ENCODE peak calls at places on chromosomes 2 and 18, in four cellular contexts. One of them, this sample, is unnamed.

GRCh38 chr18:13710460-13710859 is 15.9 kb downstream of the FAM210A start:
- DNase-seq in mesendoderm: no peak
- DNase-seq in BJ: no peak
- DNase-seq in heart left ventricle: no peak
- DNase-seq in this sample: no peak

GRCh38 chr2:144694456-144694855 is 174.5 kb upstream of the ZEB2 start:
- DNase-seq in mesendoderm: no peak
- DNase-seq in BJ: no peak
- DNase-seq in heart left ventricle: no peak
- DNase-seq in this sample: no peak

GRCh38 chr2:235979753-235980459 is 188.3 kb downstream of the GBX2 start:
- DNase-seq in mesendoderm: no peak
- DNase-seq in BJ: no peak
- DNase-seq in heart left ventricle: no peak
- DNase-seq in this sample: no peak

GRCh38 chr2:31107588-31108300 is 30.5 kb downstream of the GALNT14 start:
- DNase-seq in mesendoderm: peak
- DNase-seq in BJ: no peak
- DNase-seq in heart left ventricle: no peak
- DNase-seq in this sample: no peak

GRCh38 chr2:217742276-217742675 is 260.5 kb downstream of the TNS1 start:
- DNase-seq in mesendoderm: no peak
- DNase-seq in BJ: no peak
- DNase-seq in heart left ventricle: no peak
- DNase-seq in this sample: no peak

GRCh38 chr18:32730620-32731021 is 42.2 kb downstream of the KLHL14 start:
- DNase-seq in mesendoderm: no peak
- DNase-seq in BJ: no peak
- DNase-seq in heart left ventricle: no peak
- DNase-seq in this sample: no peak

GRCh38 chr18:32919799-32920198 is 147.0 kb upstream of the KLHL14 start:
- DNase-seq in mesendoderm: peak
- DNase-seq in BJ: no peak
- DNase-seq in heart left ventricle: no peak
- DNase-seq in this sample: no peak

GRCh38 chr2:160918909-160919503 is 241.2 kb upstream of the TANK start:
- DNase-seq in mesendoderm: peak
- DNase-seq in BJ: no peak
- DNase-seq in heart left ventricle: peak
- DNase-seq in this sample: no peak

GRCh38 chr2:173359231-173359630 is 4.6 kb downstream of the CDCA7 start:
- DNase-seq in mesendoderm: no peak
- DNase-seq in BJ: no peak
- DNase-seq in heart left ventricle: no peak
- DNase-seq in this sample: peak

GRCh38 chr2:200435379-200435778 is 74.5 kb downstream of the KCTD18 start:
- DNase-seq in mesendoderm: no peak
- DNase-seq in BJ: no peak
- DNase-seq in heart left ventricle: no peak
- DNase-seq in this sample: no peak

GRCh38 chr2:181515719-181516118 is 58.5 kb downstream of the ITGA4 start:
- DNase-seq in mesendoderm: no peak
- DNase-seq in BJ: no peak
- DNase-seq in heart left ventricle: no peak
- DNase-seq in this sample: no peak

GRCh38 chr2:18084376-18084775 is 205.9 kb downstream of the KCNS3 start:
- DNase-seq in mesendoderm: no peak
- DNase-seq in BJ: no peak
- DNase-seq in heart left ventricle: no peak
- DNase-seq in this sample: no peak

GRCh38 chr2:162030363-162030762 is 43.7 kb downstream of the DPP4 start:
- DNase-seq in mesendoderm: no peak
- DNase-seq in BJ: no peak
- DNase-seq in heart left ventricle: no peak
- DNase-seq in this sample: no peak

GRCh38 chr2:126864861-126865260 is 33.8 kb upstream of the TEX51 start:
- DNase-seq in mesendoderm: peak
- DNase-seq in BJ: no peak
- DNase-seq in heart left ventricle: no peak
- DNase-seq in this sample: no peak

GRCh38 chr2:16288371-16289112 is 348.2 kb downstream of the MYCN start:
- DNase-seq in mesendoderm: no peak
- DNase-seq in BJ: no peak
- DNase-seq in heart left ventricle: no peak
- DNase-seq in this sample: no peak

GRCh38 chr2:23449831-23450331 is 64.9 kb downstream of the KLHL29 start:
- DNase-seq in mesendoderm: no peak
- DNase-seq in BJ: no peak
- DNase-seq in heart left ventricle: peak
- DNase-seq in this sample: no peak

GRCh38 chr2:177828546-177828945 is 244.0 kb downstream of the PDE11A start:
- DNase-seq in mesendoderm: no peak
- DNase-seq in BJ: no peak
- DNase-seq in heart left ventricle: no peak
- DNase-seq in this sample: no peak

GRCh38 chr18:44507729-44508325 is 172.9 kb upstream of the SETBP1 start:
- DNase-seq in mesendoderm: no peak
- DNase-seq in BJ: no peak
- DNase-seq in heart left ventricle: peak
- DNase-seq in this sample: no peak

GRCh38 chr18:13530215-13530878 is 196.0 kb downstream of the FAM210A start:
- DNase-seq in mesendoderm: no peak
- DNase-seq in BJ: no peak
- DNase-seq in heart left ventricle: no peak
- DNase-seq in this sample: no peak

GRCh38 chr18:55420977-55421611 is 166.9 kb downstream of the TCF4 start:
- DNase-seq in mesendoderm: no peak
- DNase-seq in BJ: no peak
- DNase-seq in heart left ventricle: no peak
- DNase-seq in this sample: no peak

GRCh38 chr18:22066083-22066485 is 103.3 kb upstream of the GATA6 start:
- DNase-seq in mesendoderm: peak
- DNase-seq in BJ: no peak
- DNase-seq in heart left ventricle: no peak
- DNase-seq in this sample: no peak

GRCh38 chr18:10170375-10170774 is 256.6 kb downstream of the VAPA start:
- DNase-seq in mesendoderm: no peak
- DNase-seq in BJ: no peak
- DNase-seq in heart left ventricle: no peak
- DNase-seq in this sample: no peak

GRCh38 chr18:79403723-79404566 is 8.2 kb downstream of the NFATC1 start:
- DNase-seq in mesendoderm: no peak
- DNase-seq in BJ: no peak
- DNase-seq in heart left ventricle: no peak
- DNase-seq in this sample: no peak

GRCh38 chr2:145897151-145897550 is 1377.2 kb upstream of the ZEB2 start:
- DNase-seq in mesendoderm: no peak
- DNase-seq in BJ: no peak
- DNase-seq in heart left ventricle: no peak
- DNase-seq in this sample: no peak

GRCh38 chr2:241885701-241886643 is 16.4 kb downstream of the RTP5 start:
- DNase-seq in mesendoderm: no peak
- DNase-seq in BJ: no peak
- DNase-seq in heart left ventricle: no peak
- DNase-seq in this sample: no peak

GRCh38 chr2:57809230-57809629 is 237.4 kb upstream of the VRK2 start:
- DNase-seq in mesendoderm: no peak
- DNase-seq in BJ: no peak
- DNase-seq in heart left ventricle: no peak
- DNase-seq in this sample: no peak

GRCh38 chr2:100264121-100264520 is 58.2 kb downstream of the LONRF2 start:
- DNase-seq in mesendoderm: no peak
- DNase-seq in BJ: no peak
- DNase-seq in heart left ventricle: no peak
- DNase-seq in this sample: no peak

GRCh38 chr18:37253424-37254255 is 312.0 kb downstream of the CELF4 start:
- DNase-seq in mesendoderm: peak
- DNase-seq in BJ: no peak
- DNase-seq in heart left ventricle: no peak
- DNase-seq in this sample: no peak

GRCh38 chr2:196174424-196174823 is 3.0 kb upstream of the STK17B start:
- DNase-seq in mesendoderm: no peak
- DNase-seq in BJ: no peak
- DNase-seq in heart left ventricle: no peak
- DNase-seq in this sample: no peak

GRCh38 chr18:54387631-54388030 is 29.9 kb downstream of the C18orf54 start:
- DNase-seq in mesendoderm: no peak
- DNase-seq in BJ: no peak
- DNase-seq in heart left ventricle: no peak
- DNase-seq in this sample: no peak

GRCh38 chr2:85768713-85769112 is 14.9 kb downstream of the ATOH8 start:
- DNase-seq in mesendoderm: no peak
- DNase-seq in BJ: no peak
- DNase-seq in heart left ventricle: peak
- DNase-seq in this sample: no peak

GRCh38 chr2:130336877-130337734 is 5.6 kb upstream of the IMP4 start:
- DNase-seq in mesendoderm: peak
- DNase-seq in BJ: no peak
- DNase-seq in heart left ventricle: peak
- DNase-seq in this sample: no peak

GRCh38 chr2:241799522-241800197 is 9.3 kb upstream of the NEU4 start:
- DNase-seq in mesendoderm: no peak
- DNase-seq in BJ: no peak
- DNase-seq in heart left ventricle: no peak
- DNase-seq in this sample: no peak

DNA sequence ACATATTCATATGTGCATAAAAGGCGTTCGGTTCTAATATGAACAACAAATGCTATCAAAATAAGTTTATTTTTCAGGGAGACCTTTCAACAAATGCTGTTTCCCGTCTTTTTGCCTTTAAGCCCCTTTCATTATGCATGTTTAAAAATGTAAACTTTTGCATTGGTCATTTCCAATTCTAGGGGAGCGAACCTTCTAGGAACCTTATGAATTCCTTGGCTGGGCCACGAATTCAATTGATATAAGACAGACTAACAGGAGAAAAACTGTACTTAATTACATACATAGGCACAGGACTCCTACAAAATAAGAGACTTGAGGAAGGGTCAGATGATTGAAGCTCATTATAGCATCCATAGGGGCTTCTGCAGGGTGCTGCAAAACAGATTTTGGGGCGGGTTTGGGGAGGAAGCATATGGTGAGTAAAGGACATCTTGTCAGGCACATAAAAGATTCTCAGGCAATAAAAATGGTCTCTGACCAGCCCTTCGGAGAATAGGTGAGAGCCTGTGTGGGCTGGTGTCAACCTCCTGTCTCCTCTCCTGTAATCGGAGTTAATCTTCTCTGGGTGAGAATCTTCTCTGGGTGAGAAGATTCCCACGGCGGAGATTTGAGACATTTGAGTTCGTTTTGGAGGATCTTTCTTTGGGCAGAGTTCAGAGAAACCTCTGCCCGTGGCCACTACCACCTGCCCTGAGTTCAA is 1.7 kb downstream of the TNFRSF11A start:
- DNase-seq in mesendoderm: peak
- DNase-seq in BJ: no peak
- DNase-seq in heart left ventricle: no peak
- DNase-seq in this sample: no peak
- H3K4me3 ChIP-seq in mesendoderm: peak
- H3K4me3 ChIP-seq in BJ: no peak
- H3K4me3 ChIP-seq in heart left ventricle: no peak
- H3K4me3 ChIP-seq in this sample: no peak

GRCh38 chr18:39799010-39799409 is 2156.0 kb upstream of the PIK3C3 start:
- DNase-seq in mesendoderm: peak
- DNase-seq in BJ: no peak
- DNase-seq in heart left ventricle: no peak
- DNase-seq in this sample: no peak
- H3K4me3 ChIP-seq in mesendoderm: peak
- H3K4me3 ChIP-seq in BJ: no peak
- H3K4me3 ChIP-seq in heart left ventricle: no peak
- H3K4me3 ChIP-seq in this sample: no peak

GRCh38 chr2:45014016-45014702 is 4.9 kb upstream of the SIX2 start:
- DNase-seq in mesendoderm: peak
- DNase-seq in BJ: no peak
- DNase-seq in heart left ventricle: peak
- DNase-seq in this sample: no peak

GRCh38 chr2:45012733-45013132 is 3.5 kb upstream of the SIX2 start:
- DNase-seq in mesendoderm: no peak
- DNase-seq in BJ: no peak
- DNase-seq in heart left ventricle: no peak
- DNase-seq in this sample: no peak

GRCh38 chr2:45010706-45011036 is 1.4 kb upstream of the SIX2 start:
- DNase-seq in mesendoderm: no peak
- DNase-seq in BJ: no peak
- DNase-seq in heart left ventricle: no peak
- DNase-seq in this sample: no peak

GRCh38 chr2:45011621-45012602 is 2.7 kb upstream of the SIX2 start:
- DNase-seq in mesendoderm: no peak
- DNase-seq in BJ: no peak
- DNase-seq in heart left ventricle: no peak
- DNase-seq in this sample: no peak

DNA sequence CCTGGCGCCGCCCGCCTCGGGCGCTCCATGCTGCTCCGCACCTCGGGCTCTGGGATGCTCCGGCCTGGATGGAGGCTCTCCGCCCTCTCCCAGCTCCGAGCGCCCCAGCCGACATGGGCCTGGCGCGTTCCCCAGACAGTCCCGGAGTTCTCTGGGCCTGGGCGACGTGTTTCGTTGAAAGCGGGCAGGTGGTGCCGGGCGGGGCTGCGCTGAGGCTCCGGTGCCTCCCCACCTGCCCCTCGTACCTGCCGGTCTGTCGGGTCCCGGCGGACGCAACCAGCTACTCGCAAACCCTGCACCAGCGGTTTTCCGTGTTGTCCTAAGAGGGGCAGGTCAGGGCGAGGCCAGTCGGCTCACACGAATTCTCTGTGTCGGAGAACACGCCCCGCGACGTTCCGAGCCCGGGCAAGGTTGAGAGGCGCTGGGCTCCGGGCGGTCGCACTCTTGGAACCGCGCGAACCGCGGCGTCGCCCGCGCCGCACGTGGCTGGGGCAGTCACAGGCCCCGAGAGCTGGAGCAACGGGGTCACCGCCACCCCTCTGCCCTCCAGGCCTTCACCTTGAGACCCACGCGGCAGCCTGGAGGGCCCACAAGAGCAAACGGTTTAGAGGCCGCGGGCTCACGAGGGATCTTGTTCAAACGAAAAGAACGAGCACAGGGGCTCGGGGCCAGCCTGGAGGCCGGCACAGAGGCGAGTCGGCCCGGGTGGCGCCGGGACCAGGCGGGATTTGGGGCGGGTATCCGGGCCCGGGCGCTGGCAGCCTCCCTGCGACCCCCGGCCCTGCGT is 4.2 kb upstream of the SIX2 start:
- DNase-seq in mesendoderm: no peak
- DNase-seq in BJ: no peak
- DNase-seq in heart left ventricle: no peak
- DNase-seq in this sample: no peak
- H3K4me3 ChIP-seq in mesendoderm: no peak
- H3K4me3 ChIP-seq in BJ: peak
- H3K4me3 ChIP-seq in heart left ventricle: peak
- H3K4me3 ChIP-seq in this sample: peak

DNA sequence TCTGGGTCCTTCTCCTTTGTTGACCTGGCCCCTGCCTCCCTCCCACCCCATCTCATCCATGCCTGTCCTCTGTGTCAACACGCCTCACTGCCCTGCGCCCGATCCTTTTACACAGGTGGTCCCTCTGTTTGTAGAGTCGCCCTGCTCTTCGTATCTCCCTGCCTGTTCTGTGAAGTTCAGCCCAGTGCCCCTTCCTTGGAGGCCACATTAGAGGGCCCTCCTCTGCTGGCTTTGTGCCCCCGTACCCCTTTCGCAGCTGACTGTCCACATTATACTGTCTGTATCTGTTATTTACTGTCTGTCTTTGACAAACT is 25.5 kb downstream of the ASAP2 start:
- DNase-seq in mesendoderm: no peak
- DNase-seq in BJ: no peak
- DNase-seq in heart left ventricle: no peak
- DNase-seq in this sample: no peak
- H3K4me3 ChIP-seq in mesendoderm: no peak
- H3K4me3 ChIP-seq in BJ: no peak
- H3K4me3 ChIP-seq in heart left ventricle: no peak
- H3K4me3 ChIP-seq in this sample: no peak